ENCODE peak calls at places on chromosomes 16 and 17, in eight cellular contexts. C is cardiac muscle cell; E is COR-L47; J is PC-3; A is nephron progenitor cell; L is activated CD8-positive, alpha-beta memory T cell treated with anti-CD3 and anti-CD28 coated beads for 48 hours; N is tibial nerve; I is GM04503. O is an unnamed sample.

GRCh38 chr17:5248821-5249479 is 14.3 kb upstream of the SCIMP start:
- DNase-seq in C (peak; percentile 22), E (no peak), J (no peak), A (no peak), L (no peak), N (no peak), I (no peak), O (no peak)

GRCh38 chr17:59361386-59361785 is 29.9 kb downstream of the YPEL2 start:
- DNase-seq in C (no peak), E (no peak), J (peak; percentile 62), A (no peak), L (peak; percentile 9), N (no peak), I (peak; percentile 87), O (no peak)

GRCh38 chr16:28863929-28864886 is 565 bp downstream of the SH2B1 start:
- DNase-seq in C (peak; percentile 47), E (no peak), J (no peak), A (peak; percentile 35), L (no peak), N (peak; percentile 17), I (no peak), O (peak; percentile 13)

GRCh38 chr16:12589676-12590075 is 214.0 kb downstream of the CPPED1 start:
- DNase-seq in C (no peak), E (no peak), J (no peak), A (no peak), L (no peak), N (no peak), I (no peak), O (no peak)

GRCh38 chr17:11499881-11500280 is 98.4 kb upstream of the DNAH9 start:
- DNase-seq in C (no peak), E (no peak), J (no peak), A (no peak), L (no peak), N (no peak), I (no peak), O (no peak)

GRCh38 chr17:67137026-67137370 is 92.6 kb downstream of the CACNG1 start:
- DNase-seq in C (no peak), E (no peak), J (peak; percentile 29), A (no peak), L (no peak), N (no peak), I (no peak), O (no peak)

GRCh38 chr17:47638903-47639302 is 10.8 kb upstream of the KPNB1 start:
- DNase-seq in C (no peak), E (no peak), J (no peak), A (no peak), L (no peak), N (no peak), I (no peak), O (no peak)

GRCh38 chr16:1035066-1035415 is 37.5 kb upstream of the SSTR5 start:
- DNase-seq in C (no peak), E (no peak), J (no peak), A (no peak), L (no peak), N (no peak), I (no peak), O (no peak)

GRCh38 chr17:31803494-31804213 is 55.4 kb downstream of the COPRS start:
- DNase-seq in C (no peak), E (peak; percentile 2), J (peak; percentile 31), A (no peak), L (no peak), N (no peak), I (no peak), O (no peak)

GRCh38 chr17:38326996-38327792 is 16.6 kb downstream of the GPR179 start:
- DNase-seq in C (no peak), E (no peak), J (no peak), A (no peak), L (no peak), N (no peak), I (no peak), O (no peak)

GRCh38 chr16:60979119-60979518 is 1057.1 kb downstream of the CDH8 start:
- DNase-seq in C (no peak), E (no peak), J (no peak), A (no peak), L (no peak), N (no peak), I (no peak), O (no peak)

GRCh38 chr17:54063639-54064038 is 240.9 kb downstream of the KIF2B start:
- DNase-seq in C (no peak), E (no peak), J (no peak), A (no peak), L (no peak), N (no peak), I (no peak), O (no peak)

GRCh38 chr17:3890082-3890892 is 2.6 kb downstream of the CAMKK1 start:
- DNase-seq in C (no peak), E (no peak), J (peak; percentile 87), A (peak; percentile 54), L (no peak), N (peak; percentile 36), I (peak; percentile 81), O (no peak)

GRCh38 chr17:65593870-65594584 is 32.6 kb upstream of the AXIN2 start:
- DNase-seq in C (no peak), E (no peak), J (no peak), A (peak; percentile 30), L (no peak), N (peak; percentile 9), I (no peak), O (no peak)

GRCh38 chr16:9860876-9861275 is 321.4 kb downstream of the GRIN2A start:
- DNase-seq in C (no peak), E (no peak), J (no peak), A (no peak), L (no peak), N (no peak), I (no peak), O (no peak)

GRCh38 chr17:32015245-32016013 is 8.2 kb downstream of the LRRC37B start:
- DNase-seq in C (no peak), E (peak; percentile 66), J (peak; percentile 86), A (peak; percentile 31), L (no peak), N (no peak), I (no peak), O (no peak)

GRCh38 chr17:74332763-74333220 is 6.8 kb downstream of the KIF19 start:
- DNase-seq in C (no peak), E (peak; percentile 68), J (no peak), A (no peak), L (no peak), N (no peak), I (no peak), O (no peak)

GRCh38 chr17:60103957-60104356 is 25.2 kb upstream of the HEATR6 start:
- DNase-seq in C (no peak), E (no peak), J (no peak), A (no peak), L (no peak), N (no peak), I (no peak), O (no peak)

GRCh38 chr16:11547517-11547916 is 39.2 kb downstream of the LITAF start:
- DNase-seq in C (no peak), E (no peak), J (no peak), A (no peak), L (no peak), N (no peak), I (no peak), O (no peak)